ENCODE peak calls at places on chromosomes 7 and 10, in nine cellular contexts. One of them, this sample, is unnamed.

GRCh38 chr10:105950410-105950809 is 1214.1 kb downstream of the SORCS1 start:
- DNase-seq in progenitor cell of endocrine pancreas: peak; percentile 14
- DNase-seq in GM12865: peak; percentile 66
- DNase-seq in lower leg skin: peak; percentile 21
- DNase-seq in H1: no peak
- DNase-seq in prostate gland: peak; percentile 6
- DNase-seq in Calu3: peak; percentile 27
- DNase-seq in upper lobe of left lung: peak; percentile 30
- DNase-seq in OCI-LY7: peak; percentile 60
- DNase-seq in this sample: no peak

GRCh38 chr7:36305648-36306047 is 84.0 kb upstream of the ANLN start:
- DNase-seq in OCI-LY7: no peak
- DNase-seq in lower leg skin: no peak
- DNase-seq in progenitor cell of endocrine pancreas: no peak
- DNase-seq in prostate gland: no peak
- DNase-seq in Calu3: no peak
- DNase-seq in H1: no peak
- DNase-seq in upper lobe of left lung: no peak
- DNase-seq in GM12865: no peak
- DNase-seq in this sample: no peak

GRCh38 chr7:135233570-135233969 is at the start of gene STRA8:
- DNase-seq in prostate gland: no peak
- DNase-seq in progenitor cell of endocrine pancreas: no peak
- DNase-seq in lower leg skin: no peak
- DNase-seq in OCI-LY7: no peak
- DNase-seq in upper lobe of left lung: no peak
- DNase-seq in Calu3: no peak
- DNase-seq in GM12865: no peak
- DNase-seq in H1: no peak
- DNase-seq in this sample: no peak

GRCh38 chr7:128030999-128031681 is at the start of gene LRRC4:
- DNase-seq in H1: no peak
- DNase-seq in prostate gland: no peak
- DNase-seq in OCI-LY7: peak; percentile 30
- DNase-seq in GM12865: peak; percentile 49
- DNase-seq in lower leg skin: no peak
- DNase-seq in Calu3: peak; percentile 26
- DNase-seq in upper lobe of left lung: no peak
- DNase-seq in progenitor cell of endocrine pancreas: peak; percentile 45
- DNase-seq in this sample: peak; percentile 33

GRCh38 chr10:65265451-65265954 is 1660.3 kb upstream of the LRRTM3 start:
- DNase-seq in OCI-LY7: no peak
- DNase-seq in GM12865: no peak
- DNase-seq in progenitor cell of endocrine pancreas: no peak
- DNase-seq in prostate gland: no peak
- DNase-seq in upper lobe of left lung: no peak
- DNase-seq in lower leg skin: no peak
- DNase-seq in H1: no peak
- DNase-seq in Calu3: no peak
- DNase-seq in this sample: no peak

GRCh38 chr7:5767066-5767465 is 14.4 kb downstream of the RNF216 start:
- DNase-seq in Calu3: no peak
- DNase-seq in lower leg skin: no peak
- DNase-seq in H1: no peak
- DNase-seq in upper lobe of left lung: no peak
- DNase-seq in OCI-LY7: no peak
- DNase-seq in prostate gland: no peak
- DNase-seq in progenitor cell of endocrine pancreas: no peak
- DNase-seq in GM12865: no peak
- DNase-seq in this sample: no peak

GRCh38 chr7:18087687-18088078 is 60.0 kb upstream of the PRPS1L1 start:
- DNase-seq in lower leg skin: no peak
- DNase-seq in progenitor cell of endocrine pancreas: no peak
- DNase-seq in OCI-LY7: no peak
- DNase-seq in H1: no peak
- DNase-seq in upper lobe of left lung: no peak
- DNase-seq in GM12865: no peak
- DNase-seq in Calu3: peak; percentile 34
- DNase-seq in prostate gland: no peak
- DNase-seq in this sample: no peak

GRCh38 chr10:133132711-133133291 is 27.2 kb upstream of the KNDC1 start:
- DNase-seq in lower leg skin: no peak
- DNase-seq in GM12865: no peak
- DNase-seq in prostate gland: no peak
- DNase-seq in upper lobe of left lung: peak; percentile 18
- DNase-seq in progenitor cell of endocrine pancreas: no peak
- DNase-seq in OCI-LY7: peak; percentile 21
- DNase-seq in H1: no peak
- DNase-seq in Calu3: no peak
- DNase-seq in this sample: no peak

GRCh38 chr10:4431114-4431862 is 394.7 kb upstream of the AKR1E2 start:
- DNase-seq in prostate gland: no peak
- DNase-seq in progenitor cell of endocrine pancreas: no peak
- DNase-seq in lower leg skin: no peak
- DNase-seq in upper lobe of left lung: no peak
- DNase-seq in OCI-LY7: no peak
- DNase-seq in GM12865: no peak
- DNase-seq in Calu3: no peak
- DNase-seq in H1: no peak
- DNase-seq in this sample: no peak

GRCh38 chr10:21497177-21497807 is 28.2 kb downstream of the SKIDA1 start:
- DNase-seq in Calu3: peak; percentile 97
- DNase-seq in progenitor cell of endocrine pancreas: peak; percentile 72
- DNase-seq in upper lobe of left lung: peak; percentile 96
- DNase-seq in OCI-LY7: peak; percentile 4
- DNase-seq in lower leg skin: peak; percentile 83
- DNase-seq in prostate gland: peak; percentile 93
- DNase-seq in H1: no peak
- DNase-seq in GM12865: peak; percentile 29
- DNase-seq in this sample: no peak

GRCh38 chr7:82158327-82158726 is 285.2 kb downstream of the CACNA2D1 start:
- DNase-seq in upper lobe of left lung: no peak
- DNase-seq in H1: no peak
- DNase-seq in progenitor cell of endocrine pancreas: no peak
- DNase-seq in OCI-LY7: no peak
- DNase-seq in lower leg skin: no peak
- DNase-seq in GM12865: no peak
- DNase-seq in Calu3: no peak
- DNase-seq in prostate gland: no peak
- DNase-seq in this sample: no peak

GRCh38 chr10:43138757-43139241 is 554 bp downstream of the CSGALNACT2 start:
- DNase-seq in progenitor cell of endocrine pancreas: no peak
- DNase-seq in GM12865: peak; percentile 71
- DNase-seq in lower leg skin: no peak
- DNase-seq in OCI-LY7: peak; percentile 72
- DNase-seq in Calu3: no peak
- DNase-seq in prostate gland: no peak
- DNase-seq in H1: no peak
- DNase-seq in upper lobe of left lung: no peak
- DNase-seq in this sample: peak; percentile 53

GRCh38 chr7:130831817-130832481 is 97.9 kb upstream of the KLF14 start:
- DNase-seq in progenitor cell of endocrine pancreas: no peak
- DNase-seq in OCI-LY7: peak; percentile 54
- DNase-seq in GM12865: peak; percentile 46
- DNase-seq in Calu3: peak; percentile 29
- DNase-seq in upper lobe of left lung: no peak
- DNase-seq in prostate gland: no peak
- DNase-seq in H1: no peak
- DNase-seq in lower leg skin: no peak
- DNase-seq in this sample: no peak

GRCh38 chr10:78410046-78410965 is 376.6 kb downstream of the RPS24 start:
- DNase-seq in prostate gland: no peak
- DNase-seq in Calu3: no peak
- DNase-seq in OCI-LY7: no peak
- DNase-seq in progenitor cell of endocrine pancreas: no peak
- DNase-seq in H1: no peak
- DNase-seq in upper lobe of left lung: no peak
- DNase-seq in lower leg skin: no peak
- DNase-seq in GM12865: no peak
- DNase-seq in this sample: no peak

GRCh38 chr10:9311702-9312499 is 1257.4 kb downstream of the GATA3 start:
- DNase-seq in H1: no peak
- DNase-seq in prostate gland: no peak
- DNase-seq in Calu3: no peak
- DNase-seq in OCI-LY7: no peak
- DNase-seq in progenitor cell of endocrine pancreas: no peak
- DNase-seq in GM12865: no peak
- DNase-seq in upper lobe of left lung: no peak
- DNase-seq in lower leg skin: no peak
- DNase-seq in this sample: no peak
- TF ChIP-seq CTCF in H1: no peak
- TF ChIP-seq CTCF in prostate gland: no peak
- TF ChIP-seq CTCF in Calu3: no peak
- TF ChIP-seq CTCF in OCI-LY7: peak; percentile 64
- TF ChIP-seq CTCF in progenitor cell of endocrine pancreas: peak; percentile 50
- TF ChIP-seq CTCF in GM12865: peak; percentile 4
- TF ChIP-seq CTCF in upper lobe of left lung: no peak
- TF ChIP-seq CTCF in lower leg skin: no peak
- TF ChIP-seq CTCF in this sample: no peak

DNA sequence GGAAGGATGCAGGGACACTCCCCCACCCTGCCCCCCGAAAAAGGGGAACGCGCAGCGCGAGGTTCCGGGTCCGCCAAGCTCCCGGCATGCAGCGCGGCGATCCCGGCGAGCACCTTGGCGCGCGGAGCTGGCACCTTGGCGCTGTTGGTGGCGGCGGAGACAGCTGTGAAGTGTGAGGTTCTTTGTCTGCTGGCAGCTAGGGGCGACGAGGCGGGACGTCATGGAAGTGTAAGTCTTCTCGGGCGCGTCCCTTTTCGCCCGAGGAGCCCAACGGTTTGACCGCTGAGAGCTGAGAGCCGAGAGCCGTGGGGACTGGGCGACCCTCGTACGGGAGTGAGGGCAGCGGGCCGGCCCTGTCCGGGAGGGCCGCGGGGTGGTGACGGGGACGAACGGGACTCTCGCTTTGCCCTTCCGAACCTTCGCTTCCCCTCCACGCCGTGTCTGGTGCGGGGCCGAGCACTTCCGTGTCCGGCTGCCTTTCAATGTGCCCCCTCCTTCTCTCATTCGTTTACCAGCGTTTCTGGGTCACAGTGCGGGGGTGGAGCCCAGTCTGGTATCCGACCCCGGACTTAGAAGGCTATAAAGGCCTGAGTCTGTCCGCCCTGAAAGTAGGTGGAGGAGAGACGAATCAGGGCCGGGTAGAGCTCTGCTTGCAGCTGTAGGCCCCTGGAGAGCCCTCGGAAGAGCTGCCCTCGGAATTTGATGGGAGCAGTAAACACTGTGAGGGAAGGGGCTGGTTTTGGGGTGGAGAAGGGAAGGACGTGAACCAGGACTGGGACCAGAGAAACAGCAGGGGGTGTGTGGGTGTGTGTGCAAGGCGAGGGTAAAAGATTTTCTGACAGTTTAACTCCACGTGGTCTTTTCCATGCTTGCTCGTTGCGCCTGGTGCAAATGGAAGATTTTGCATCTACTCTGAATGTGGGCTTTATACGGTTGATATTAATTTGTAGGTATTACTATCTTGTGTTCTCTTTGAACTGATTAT is at the start of gene CRCP:
- DNase-seq in prostate gland: peak; percentile 67
- DNase-seq in GM12865: peak; percentile 90
- DNase-seq in progenitor cell of endocrine pancreas: peak; percentile 63
- DNase-seq in Calu3: peak; percentile 77
- DNase-seq in OCI-LY7: peak; percentile 88
- DNase-seq in lower leg skin: peak; percentile 80
- DNase-seq in H1: peak; percentile 46
- DNase-seq in upper lobe of left lung: peak; percentile 85
- DNase-seq in this sample: peak; percentile 86
- TF ChIP-seq CTCF in prostate gland: no peak
- TF ChIP-seq CTCF in GM12865: peak; percentile 34
- TF ChIP-seq CTCF in progenitor cell of endocrine pancreas: peak; percentile 36
- TF ChIP-seq CTCF in Calu3: no peak
- TF ChIP-seq CTCF in OCI-LY7: peak; percentile 44
- TF ChIP-seq CTCF in lower leg skin: no peak
- TF ChIP-seq CTCF in H1: no peak
- TF ChIP-seq CTCF in upper lobe of left lung: no peak
- TF ChIP-seq CTCF in this sample: peak; percentile 19

GRCh38 chr7:95725170-95725569 is 47.2 kb upstream of the DYNC1I1 start:
- DNase-seq in upper lobe of left lung: no peak
- DNase-seq in H1: no peak
- DNase-seq in GM12865: no peak
- DNase-seq in OCI-LY7: no peak
- DNase-seq in Calu3: no peak
- DNase-seq in prostate gland: no peak
- DNase-seq in lower leg skin: no peak
- DNase-seq in progenitor cell of endocrine pancreas: no peak
- DNase-seq in this sample: no peak
- TF ChIP-seq CTCF in upper lobe of left lung: no peak
- TF ChIP-seq CTCF in H1: no peak
- TF ChIP-seq CTCF in GM12865: no peak
- TF ChIP-seq CTCF in OCI-LY7: no peak
- TF ChIP-seq CTCF in Calu3: no peak
- TF ChIP-seq CTCF in prostate gland: no peak
- TF ChIP-seq CTCF in lower leg skin: no peak
- TF ChIP-seq CTCF in progenitor cell of endocrine pancreas: no peak
- TF ChIP-seq CTCF in this sample: no peak

GRCh38 chr7:99325597-99326407 is at the start of gene ARPC1A:
- DNase-seq in prostate gland: peak; percentile 81
- DNase-seq in OCI-LY7: peak; percentile 93
- DNase-seq in lower leg skin: peak; percentile 79
- DNase-seq in Calu3: peak; percentile 86
- DNase-seq in upper lobe of left lung: peak; percentile 88
- DNase-seq in H1: peak; percentile 90
- DNase-seq in GM12865: peak; percentile 96
- DNase-seq in progenitor cell of endocrine pancreas: peak; percentile 91
- DNase-seq in this sample: peak; percentile 93
- TF ChIP-seq CTCF in prostate gland: no peak
- TF ChIP-seq CTCF in OCI-LY7: peak; percentile 14
- TF ChIP-seq CTCF in lower leg skin: no peak
- TF ChIP-seq CTCF in Calu3: no peak
- TF ChIP-seq CTCF in upper lobe of left lung: peak; percentile 46
- TF ChIP-seq CTCF in H1: peak; percentile 23
- TF ChIP-seq CTCF in GM12865: peak; percentile 14
- TF ChIP-seq CTCF in progenitor cell of endocrine pancreas: peak; percentile 51
- TF ChIP-seq CTCF in this sample: no peak

GRCh38 chr7:55343002-55343781 is 21.9 kb upstream of the LANCL2 start:
- DNase-seq in H1: no peak
- DNase-seq in lower leg skin: no peak
- DNase-seq in OCI-LY7: no peak
- DNase-seq in progenitor cell of endocrine pancreas: no peak
- DNase-seq in GM12865: no peak
- DNase-seq in Calu3: no peak
- DNase-seq in prostate gland: no peak
- DNase-seq in upper lobe of left lung: no peak
- DNase-seq in this sample: no peak
- TF ChIP-seq CTCF in H1: no peak
- TF ChIP-seq CTCF in lower leg skin: no peak
- TF ChIP-seq CTCF in OCI-LY7: no peak
- TF ChIP-seq CTCF in progenitor cell of endocrine pancreas: no peak
- TF ChIP-seq CTCF in GM12865: no peak
- TF ChIP-seq CTCF in Calu3: no peak
- TF ChIP-seq CTCF in prostate gland: no peak
- TF ChIP-seq CTCF in upper lobe of left lung: no peak
- TF ChIP-seq CTCF in this sample: no peak

GRCh38 chr10:67849331-67850011 is 11.5 kb upstream of the DNAJC12 start:
- DNase-seq in OCI-LY7: peak; percentile 92
- DNase-seq in progenitor cell of endocrine pancreas: peak; percentile 75
- DNase-seq in H1: peak; percentile 81
- DNase-seq in upper lobe of left lung: peak; percentile 95
- DNase-seq in GM12865: peak; percentile 94
- DNase-seq in lower leg skin: peak; percentile 92
- DNase-seq in Calu3: peak; percentile 94
- DNase-seq in prostate gland: peak; percentile 91
- DNase-seq in this sample: peak; percentile 87
- TF ChIP-seq CTCF in OCI-LY7: no peak
- TF ChIP-seq CTCF in progenitor cell of endocrine pancreas: no peak
- TF ChIP-seq CTCF in H1: no peak
- TF ChIP-seq CTCF in upper lobe of left lung: no peak
- TF ChIP-seq CTCF in GM12865: no peak
- TF ChIP-seq CTCF in lower leg skin: no peak
- TF ChIP-seq CTCF in Calu3: no peak
- TF ChIP-seq CTCF in prostate gland: no peak
- TF ChIP-seq CTCF in this sample: no peak

This sample was measured in natural killer cell.